ENCODE peak calls at places on chromosomes 7 and 10, in nine cellular contexts. Z, R, Y, B, E, G, M, S and J are unnamed samples.

GRCh38 chr7:96729795-96730194 is 20.1 kb upstream of the SEM1 start:
- DNase-seq in Z (no peak), R (no peak), Y (no peak), B (no peak), E (no peak), G (no peak), M (no peak), S (no peak), J (peak; percentile 41)

GRCh38 chr10:28685717-28686116 is 8.4 kb downstream of the BAMBI start:
- DNase-seq in Z (no peak), R (no peak), Y (no peak), B (no peak), E (no peak), G (no peak), M (no peak), S (no peak), J (no peak)

GRCh38 chr10:77925795-77926565 is 575 bp downstream of the DLG5 start:
- DNase-seq in Z (no peak), R (no peak), Y (peak; percentile 35), B (peak; percentile 54), E (no peak), G (peak; percentile 86), M (no peak), S (no peak), J (peak; percentile 52)

GRCh38 chr7:47196106-47196630 is 385.7 kb downstream of the TNS3 start:
- DNase-seq in Z (no peak), R (no peak), Y (no peak), B (no peak), E (no peak), G (no peak), M (no peak), S (no peak), J (no peak)

GRCh38 chr10:84333864-84334451 is 5.6 kb downstream of the CCSER2 start:
- DNase-seq in Z (no peak), R (no peak), Y (peak; percentile 42), B (peak; percentile 45), E (peak; percentile 53), G (no peak), M (no peak), S (no peak), J (no peak)

GRCh38 chr10:92699518-92700272 is 9.9 kb downstream of the HHEX start:
- DNase-seq in Z (no peak), R (no peak), Y (peak; percentile 18), B (no peak), E (no peak), G (no peak), M (no peak), S (no peak), J (peak; percentile 52)

GRCh38 chr10:62037166-62037831 is 135.8 kb downstream of the ARID5B start:
- DNase-seq in Z (peak; percentile 34), R (peak; percentile 30), Y (peak; percentile 80), B (peak; percentile 86), E (no peak), G (no peak), M (no peak), S (no peak), J (peak; percentile 57)

GRCh38 chr7:100705341-100705752 is 574 bp upstream of the POP7 start:
- DNase-seq in Z (peak; percentile 53), R (peak; percentile 66), Y (peak; percentile 47), B (peak; percentile 55), E (peak; percentile 81), G (peak; percentile 91), M (no peak), S (peak; percentile 83), J (peak; percentile 83)

GRCh38 chr10:77505431-77506334 is 131.9 kb downstream of the KCNMA1 start:
- DNase-seq in Z (no peak), R (no peak), Y (peak; percentile 95), B (peak; percentile 90), E (no peak), G (no peak), M (peak; percentile 85), S (no peak), J (no peak)

GRCh38 chr7:30926323-30926722 is 14.7 kb downstream of the AQP1 start:
- DNase-seq in Z (no peak), R (no peak), Y (no peak), B (no peak), E (peak; percentile 3), G (peak; percentile 39), M (no peak), S (no peak), J (no peak)

GRCh38 chr10:83612050-83612449 is 527.3 kb upstream of the GHITM start:
- DNase-seq in Z (no peak), R (no peak), Y (no peak), B (peak; percentile 64), E (no peak), G (no peak), M (no peak), S (no peak), J (no peak)